ENCODE peak calls at places on chromosomes 5 and 9, in seven cellular contexts. A is fibroblast of villous mesenchyme; V is Right ventricle myocardium superior; P is stimulated activated CD4-positive, alpha-beta T cell treated with anti-CD3 and anti-CD28 coated beads, Interleukin-4, amount 100 ng/mL, for 48 hours; B is left cardiac atrium; L is anterior cingulate cortex; J is IMR-90. X is an unnamed sample.

GRCh38 chr5:143262393-143263174 is 140.9 kb downstream of the NR3C1 start:
- DNase-seq in A (peak; percentile 87), V (no peak), P (no peak), B (no peak), L (no peak), J (peak; percentile 99), X (no peak)

GRCh38 chr5:343461-344401 is 22.2 kb downstream of the AHRR start:
- DNase-seq in A (peak; percentile 69), V (peak; percentile 67), P (peak; percentile 38), B (peak; percentile 59), L (no peak), J (peak; percentile 73), X (peak; percentile 68)

GRCh38 chr5:159198063-159199036 is 11.0 kb downstream of the RNF145 start:
- DNase-seq in A (no peak), V (no peak), P (no peak), B (no peak), L (no peak), J (no peak), X (no peak)

GRCh38 chr5:33832904-33833575 is 58.8 kb downstream of the ADAMTS12 start:
- DNase-seq in A (no peak), V (no peak), P (no peak), B (no peak), L (no peak), J (peak; percentile 63), X (no peak)

GRCh38 chr5:148063861-148064260 is at the start of gene SPINK5:
- DNase-seq in A (no peak), V (no peak), P (no peak), B (no peak), L (no peak), J (no peak), X (no peak)

GRCh38 chr9:75892168-75892901 is 1.9 kb downstream of the PCSK5 start:
- DNase-seq in A (no peak), V (peak; percentile 61), P (peak; percentile 32), B (peak; percentile 44), L (peak; percentile 12), J (no peak), X (peak; percentile 54)

GRCh38 chr9:123647145-123647544 is 282.8 kb downstream of the DENND1A start:
- DNase-seq in A (no peak), V (no peak), P (no peak), B (no peak), L (no peak), J (no peak), X (no peak)

GRCh38 chr5:138504799-138505198 is 38.2 kb downstream of the ETF1 start:
- DNase-seq in A (no peak), V (no peak), P (no peak), B (no peak), L (peak; percentile 28), J (no peak), X (peak; percentile 60)

GRCh38 chr9:125177888-125178287 is 11.7 kb downstream of the PPP6C start:
- DNase-seq in A (no peak), V (no peak), P (no peak), B (no peak), L (no peak), J (no peak), X (no peak)

GRCh38 chr5:152607393-152608165 is 202.5 kb upstream of the NMUR2 start:
- DNase-seq in A (no peak), V (no peak), P (no peak), B (no peak), L (no peak), J (no peak), X (no peak)

GRCh38 chr5:119792154-119792799 is 162.9 kb downstream of the FAM170A start:
- DNase-seq in A (peak; percentile 61), V (no peak), P (no peak), B (no peak), L (no peak), J (no peak), X (no peak)

GRCh38 chr5:180598797-180599589 is 7.7 kb upstream of the SCGB3A1 start:
- DNase-seq in A (no peak), V (peak; percentile 30), P (no peak), B (no peak), L (no peak), J (no peak), X (no peak)

GRCh38 chr5:119406551-119406950 is 45.7 kb upstream of the HSD17B4 start:
- DNase-seq in A (no peak), V (no peak), P (no peak), B (no peak), L (no peak), J (no peak), X (no peak)

GRCh38 chr9:133421615-133422542 is at the start of gene ADAMTS13:
- DNase-seq in A (peak; percentile 49), V (no peak), P (peak; percentile 38), B (no peak), L (no peak), J (peak; percentile 15), X (no peak)

GRCh38 chr9:136807281-136808074 is at the start of gene RABL6:
- DNase-seq in A (peak; percentile 73), V (peak; percentile 89), P (peak; percentile 76), B (peak; percentile 85), L (peak; percentile 72), J (peak; percentile 55), X (peak; percentile 85)

GRCh38 chr5:113760486-113760885 is 247.0 kb downstream of the YTHDC2 start:
- DNase-seq in A (no peak), V (no peak), P (no peak), B (no peak), L (no peak), J (no peak), X (no peak)